ENCODE peak calls at places on chromosomes 6 and 20, in eight cellular contexts. One of them, this sample, is unnamed.

GRCh38 chr6:42958125-42958524 is 2.4 kb upstream of the GNMT start:
- DNase-seq in endodermal cell: no peak
- DNase-seq in Panc1: no peak
- DNase-seq in right lobe of liver: no peak
- DNase-seq in cardiac muscle cell: peak
- DNase-seq in lower leg skin: no peak
- DNase-seq in PC-3: no peak
- DNase-seq in colonic mucosa: no peak
- DNase-seq in this sample: no peak

GRCh38 chr20:2259731-2260130 is 36.1 kb upstream of the TGM3 start:
- DNase-seq in endodermal cell: no peak
- DNase-seq in Panc1: no peak
- DNase-seq in right lobe of liver: no peak
- DNase-seq in cardiac muscle cell: no peak
- DNase-seq in lower leg skin: no peak
- DNase-seq in PC-3: no peak
- DNase-seq in colonic mucosa: no peak
- DNase-seq in this sample: no peak

GRCh38 chr6:126804255-126805064 is 314.0 kb upstream of the RSPO3 start:
- DNase-seq in endodermal cell: peak
- DNase-seq in Panc1: peak
- DNase-seq in right lobe of liver: no peak
- DNase-seq in cardiac muscle cell: peak
- DNase-seq in lower leg skin: peak
- DNase-seq in PC-3: peak
- DNase-seq in colonic mucosa: peak
- DNase-seq in this sample: no peak

GRCh38 chr6:143765422-143766184 is 77.5 kb upstream of the LTV1 start:
- DNase-seq in endodermal cell: no peak
- DNase-seq in Panc1: no peak
- DNase-seq in right lobe of liver: no peak
- DNase-seq in cardiac muscle cell: no peak
- DNase-seq in lower leg skin: no peak
- DNase-seq in PC-3: no peak
- DNase-seq in colonic mucosa: no peak
- DNase-seq in this sample: no peak

GRCh38 chr6:35400901-35401311 is 51.2 kb upstream of the FANCE start:
- DNase-seq in endodermal cell: no peak
- DNase-seq in Panc1: no peak
- DNase-seq in right lobe of liver: no peak
- DNase-seq in cardiac muscle cell: no peak
- DNase-seq in lower leg skin: no peak
- DNase-seq in PC-3: peak
- DNase-seq in colonic mucosa: no peak
- DNase-seq in this sample: no peak

GRCh38 chr20:6765469-6766058 is 1.9 kb upstream of the BMP2 start:
- DNase-seq in endodermal cell: no peak
- DNase-seq in Panc1: no peak
- DNase-seq in right lobe of liver: no peak
- DNase-seq in cardiac muscle cell: peak
- DNase-seq in lower leg skin: no peak
- DNase-seq in PC-3: peak
- DNase-seq in colonic mucosa: no peak
- DNase-seq in this sample: no peak

GRCh38 chr20:40583195-40583594 is 105.8 kb downstream of the MAFB start:
- DNase-seq in endodermal cell: peak
- DNase-seq in Panc1: no peak
- DNase-seq in right lobe of liver: peak
- DNase-seq in cardiac muscle cell: no peak
- DNase-seq in lower leg skin: no peak
- DNase-seq in PC-3: no peak
- DNase-seq in colonic mucosa: no peak
- DNase-seq in this sample: no peak

GRCh38 chr20:53660078-53660909 is 66.7 kb upstream of the ZNF217 start:
- DNase-seq in endodermal cell: no peak
- DNase-seq in Panc1: no peak
- DNase-seq in right lobe of liver: no peak
- DNase-seq in cardiac muscle cell: peak
- DNase-seq in lower leg skin: peak
- DNase-seq in PC-3: no peak
- DNase-seq in colonic mucosa: peak
- DNase-seq in this sample: no peak

GRCh38 chr6:121442591-121442990 is 7.1 kb downstream of the GJA1 start:
- DNase-seq in endodermal cell: no peak
- DNase-seq in Panc1: no peak
- DNase-seq in right lobe of liver: no peak
- DNase-seq in cardiac muscle cell: peak
- DNase-seq in lower leg skin: no peak
- DNase-seq in PC-3: no peak
- DNase-seq in colonic mucosa: no peak
- DNase-seq in this sample: no peak

GRCh38 chr20:33686008-33686983 is at the start of gene E2F1:
- DNase-seq in endodermal cell: peak
- DNase-seq in Panc1: peak
- DNase-seq in right lobe of liver: peak
- DNase-seq in cardiac muscle cell: peak
- DNase-seq in lower leg skin: peak
- DNase-seq in PC-3: peak
- DNase-seq in colonic mucosa: peak
- DNase-seq in this sample: peak

GRCh38 chr6:26404534-26404933 is 2.5 kb downstream of the BTN3A1 start:
- DNase-seq in endodermal cell: no peak
- DNase-seq in Panc1: no peak
- DNase-seq in right lobe of liver: no peak
- DNase-seq in cardiac muscle cell: no peak
- DNase-seq in lower leg skin: no peak
- DNase-seq in PC-3: no peak
- DNase-seq in colonic mucosa: no peak
- DNase-seq in this sample: no peak
- H3K4me3 ChIP-seq in endodermal cell: no peak
- H3K4me3 ChIP-seq in Panc1: no peak
- H3K4me3 ChIP-seq in right lobe of liver: no peak
- H3K4me3 ChIP-seq in cardiac muscle cell: no peak
- H3K4me3 ChIP-seq in lower leg skin: no peak
- H3K4me3 ChIP-seq in PC-3: no peak
- H3K4me3 ChIP-seq in colonic mucosa: no peak
- H3K4me3 ChIP-seq in this sample: no peak

DNA sequence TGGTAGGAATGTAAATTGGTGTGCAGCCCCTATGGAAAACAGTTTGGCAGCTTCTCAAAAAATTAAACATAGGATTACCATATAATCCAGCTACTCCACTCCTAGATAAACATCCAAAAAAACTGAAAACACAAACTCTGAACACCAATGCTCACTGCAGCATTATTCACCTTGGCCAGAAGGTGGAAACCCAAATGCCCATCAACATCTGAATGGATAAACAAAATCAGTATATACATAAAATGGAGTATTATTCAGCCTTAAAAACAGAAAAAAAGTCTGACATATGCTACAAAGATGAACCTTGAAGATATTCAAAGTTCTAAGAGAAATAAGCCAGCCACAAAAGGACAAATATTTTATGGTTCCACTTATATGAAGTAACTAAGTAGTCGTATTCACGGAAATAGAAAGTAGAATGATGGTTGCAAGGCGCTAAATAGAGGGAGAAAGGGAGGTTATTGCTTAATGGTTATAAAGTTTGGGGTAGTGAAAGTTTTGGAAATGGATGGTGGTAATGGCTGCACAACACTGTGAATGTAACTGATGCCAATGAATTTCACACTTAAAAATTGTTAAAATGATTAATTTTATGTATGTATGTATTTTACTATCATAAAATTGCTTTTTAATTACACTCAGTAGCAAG is 4.0 kb downstream of the PHF10 start:
- DNase-seq in endodermal cell: no peak
- DNase-seq in Panc1: no peak
- DNase-seq in right lobe of liver: no peak
- DNase-seq in cardiac muscle cell: no peak
- DNase-seq in lower leg skin: no peak
- DNase-seq in PC-3: no peak
- DNase-seq in colonic mucosa: no peak
- DNase-seq in this sample: no peak
- TF ChIP-seq CTCF in endodermal cell: peak
- TF ChIP-seq CTCF in Panc1: peak
- TF ChIP-seq CTCF in right lobe of liver: peak
- TF ChIP-seq CTCF in cardiac muscle cell: no peak
- TF ChIP-seq CTCF in lower leg skin: no peak
- TF ChIP-seq CTCF in PC-3: no peak
- TF ChIP-seq CTCF in colonic mucosa: no peak
- TF ChIP-seq CTCF in this sample: no peak

GRCh38 chr6:158431560-158431959 is 119.3 kb downstream of the TULP4 start:
- DNase-seq in endodermal cell: no peak
- DNase-seq in Panc1: no peak
- DNase-seq in right lobe of liver: no peak
- DNase-seq in cardiac muscle cell: no peak
- DNase-seq in lower leg skin: no peak
- DNase-seq in PC-3: no peak
- DNase-seq in colonic mucosa: no peak
- DNase-seq in this sample: no peak

GRCh38 chr6:158431036-158431435 is 118.8 kb downstream of the TULP4 start:
- DNase-seq in endodermal cell: no peak
- DNase-seq in Panc1: no peak
- DNase-seq in right lobe of liver: no peak
- DNase-seq in cardiac muscle cell: no peak
- DNase-seq in lower leg skin: no peak
- DNase-seq in PC-3: no peak
- DNase-seq in colonic mucosa: no peak
- DNase-seq in this sample: no peak
- H3K4me3 ChIP-seq in endodermal cell: no peak
- H3K4me3 ChIP-seq in Panc1: no peak
- H3K4me3 ChIP-seq in right lobe of liver: no peak
- H3K4me3 ChIP-seq in cardiac muscle cell: no peak
- H3K4me3 ChIP-seq in lower leg skin: no peak
- H3K4me3 ChIP-seq in PC-3: no peak
- H3K4me3 ChIP-seq in colonic mucosa: no peak
- H3K4me3 ChIP-seq in this sample: no peak

GRCh38 chr6:160221423-160221822 is 37.2 kb downstream of the SLC22A2 start:
- DNase-seq in endodermal cell: no peak
- DNase-seq in Panc1: no peak
- DNase-seq in right lobe of liver: no peak
- DNase-seq in cardiac muscle cell: peak
- DNase-seq in lower leg skin: no peak
- DNase-seq in PC-3: peak
- DNase-seq in colonic mucosa: no peak
- DNase-seq in this sample: no peak
- TF ChIP-seq CTCF in endodermal cell: peak
- TF ChIP-seq CTCF in Panc1: no peak
- TF ChIP-seq CTCF in right lobe of liver: peak
- TF ChIP-seq CTCF in cardiac muscle cell: peak
- TF ChIP-seq CTCF in lower leg skin: no peak
- TF ChIP-seq CTCF in PC-3: peak
- TF ChIP-seq CTCF in colonic mucosa: no peak
- TF ChIP-seq CTCF in this sample: no peak

GRCh38 chr20:58702161-58702510 is 9.5 kb downstream of the NPEPL1 start:
- DNase-seq in endodermal cell: no peak
- DNase-seq in Panc1: no peak
- DNase-seq in right lobe of liver: no peak
- DNase-seq in cardiac muscle cell: no peak
- DNase-seq in lower leg skin: no peak
- DNase-seq in PC-3: no peak
- DNase-seq in colonic mucosa: no peak
- DNase-seq in this sample: no peak

GRCh38 chr20:58700121-58700780 is 7.7 kb downstream of the NPEPL1 start:
- DNase-seq in endodermal cell: peak
- DNase-seq in Panc1: no peak
- DNase-seq in right lobe of liver: no peak
- DNase-seq in cardiac muscle cell: peak
- DNase-seq in lower leg skin: no peak
- DNase-seq in PC-3: no peak
- DNase-seq in colonic mucosa: no peak
- DNase-seq in this sample: no peak

GRCh38 chr20:58702859-58703648 is 10.5 kb downstream of the NPEPL1 start:
- DNase-seq in endodermal cell: peak
- DNase-seq in Panc1: no peak
- DNase-seq in right lobe of liver: no peak
- DNase-seq in cardiac muscle cell: no peak
- DNase-seq in lower leg skin: no peak
- DNase-seq in PC-3: no peak
- DNase-seq in colonic mucosa: no peak
- DNase-seq in this sample: no peak

GRCh38 chr20:58700823-58701222 is 8.2 kb downstream of the NPEPL1 start:
- DNase-seq in endodermal cell: peak
- DNase-seq in Panc1: no peak
- DNase-seq in right lobe of liver: no peak
- DNase-seq in cardiac muscle cell: peak
- DNase-seq in lower leg skin: no peak
- DNase-seq in PC-3: no peak
- DNase-seq in colonic mucosa: no peak
- DNase-seq in this sample: no peak

GRCh38 chr20:58701431-58702160 is 9.0 kb downstream of the NPEPL1 start:
- DNase-seq in endodermal cell: peak
- DNase-seq in Panc1: no peak
- DNase-seq in right lobe of liver: no peak
- DNase-seq in cardiac muscle cell: no peak
- DNase-seq in lower leg skin: no peak
- DNase-seq in PC-3: no peak
- DNase-seq in colonic mucosa: no peak
- DNase-seq in this sample: no peak
- H3K4me3 ChIP-seq in endodermal cell: no peak
- H3K4me3 ChIP-seq in Panc1: no peak
- H3K4me3 ChIP-seq in right lobe of liver: no peak
- H3K4me3 ChIP-seq in cardiac muscle cell: no peak
- H3K4me3 ChIP-seq in lower leg skin: no peak
- H3K4me3 ChIP-seq in PC-3: no peak
- H3K4me3 ChIP-seq in colonic mucosa: no peak
- H3K4me3 ChIP-seq in this sample: no peak